ENCODE peak calls at places on chromosomes 4 and X, in seven cellular contexts. One of them, this sample, is unnamed.

GRCh38 chrX:37425370-37425769 is 76.2 kb downstream of the PRRG1 start:
- DNase-seq in activated CD8-positive, alpha-beta memory T cell treated with anti-CD3 and anti-CD28 coated beads, Interleukin-2, amount 50 U/mL, for 4 hours: no peak
- DNase-seq in activated naive CD4-positive, alpha-beta T cell treated with anti-CD3 and anti-CD28 coated beads for 36 hours: no peak
- DNase-seq in Kasumi-1: no peak
- DNase-seq in hypothalamus: no peak
- DNase-seq in NCI-H2171 treated with DMSO at 0.1 percent for 48 hours: no peak
- DNase-seq in stimulated activated CD4-positive, alpha-beta T cell treated with anti-CD3 and anti-CD28 coated beads, Interleukin-12 subunit alpha, Interleukin-12 subunit beta, amount 100 ng/mL, for 4 hours: no peak
- DNase-seq in this sample: peak; percentile 13

GRCh38 chr4:176011523-176011922 is 54.1 kb upstream of the WDR17 start:
- DNase-seq in activated naive CD4-positive, alpha-beta T cell treated with anti-CD3 and anti-CD28 coated beads for 36 hours: no peak
- DNase-seq in NCI-H2171 treated with DMSO at 0.1 percent for 48 hours: no peak
- DNase-seq in stimulated activated CD4-positive, alpha-beta T cell treated with anti-CD3 and anti-CD28 coated beads, Interleukin-12 subunit alpha, Interleukin-12 subunit beta, amount 100 ng/mL, for 4 hours: no peak
- DNase-seq in Kasumi-1: no peak
- DNase-seq in hypothalamus: no peak
- DNase-seq in activated CD8-positive, alpha-beta memory T cell treated with anti-CD3 and anti-CD28 coated beads, Interleukin-2, amount 50 U/mL, for 4 hours: no peak
- DNase-seq in this sample: no peak

GRCh38 chr4:3791910-3792542 is 25.8 kb downstream of the ADRA2C start:
- DNase-seq in Kasumi-1: no peak
- DNase-seq in activated naive CD4-positive, alpha-beta T cell treated with anti-CD3 and anti-CD28 coated beads for 36 hours: peak; percentile 60
- DNase-seq in stimulated activated CD4-positive, alpha-beta T cell treated with anti-CD3 and anti-CD28 coated beads, Interleukin-12 subunit alpha, Interleukin-12 subunit beta, amount 100 ng/mL, for 4 hours: peak; percentile 12
- DNase-seq in activated CD8-positive, alpha-beta memory T cell treated with anti-CD3 and anti-CD28 coated beads, Interleukin-2, amount 50 U/mL, for 4 hours: no peak
- DNase-seq in NCI-H2171 treated with DMSO at 0.1 percent for 48 hours: no peak
- DNase-seq in hypothalamus: no peak
- DNase-seq in this sample: no peak

GRCh38 chrX:13153796-13154195 is 109.4 kb upstream of the FAM9C start:
- DNase-seq in NCI-H2171 treated with DMSO at 0.1 percent for 48 hours: no peak
- DNase-seq in activated naive CD4-positive, alpha-beta T cell treated with anti-CD3 and anti-CD28 coated beads for 36 hours: no peak
- DNase-seq in Kasumi-1: no peak
- DNase-seq in stimulated activated CD4-positive, alpha-beta T cell treated with anti-CD3 and anti-CD28 coated beads, Interleukin-12 subunit alpha, Interleukin-12 subunit beta, amount 100 ng/mL, for 4 hours: no peak
- DNase-seq in activated CD8-positive, alpha-beta memory T cell treated with anti-CD3 and anti-CD28 coated beads, Interleukin-2, amount 50 U/mL, for 4 hours: no peak
- DNase-seq in hypothalamus: no peak
- DNase-seq in this sample: no peak

GRCh38 chr4:126701756-126702155 is 931.0 kb upstream of the INTU start:
- DNase-seq in activated CD8-positive, alpha-beta memory T cell treated with anti-CD3 and anti-CD28 coated beads, Interleukin-2, amount 50 U/mL, for 4 hours: no peak
- DNase-seq in Kasumi-1: no peak
- DNase-seq in stimulated activated CD4-positive, alpha-beta T cell treated with anti-CD3 and anti-CD28 coated beads, Interleukin-12 subunit alpha, Interleukin-12 subunit beta, amount 100 ng/mL, for 4 hours: no peak
- DNase-seq in NCI-H2171 treated with DMSO at 0.1 percent for 48 hours: no peak
- DNase-seq in hypothalamus: no peak
- DNase-seq in activated naive CD4-positive, alpha-beta T cell treated with anti-CD3 and anti-CD28 coated beads for 36 hours: no peak
- DNase-seq in this sample: no peak

GRCh38 chr4:24551492-24552330 is 32.6 kb downstream of the DHX15 start:
- DNase-seq in NCI-H2171 treated with DMSO at 0.1 percent for 48 hours: no peak
- DNase-seq in stimulated activated CD4-positive, alpha-beta T cell treated with anti-CD3 and anti-CD28 coated beads, Interleukin-12 subunit alpha, Interleukin-12 subunit beta, amount 100 ng/mL, for 4 hours: no peak
- DNase-seq in Kasumi-1: peak; percentile 57
- DNase-seq in hypothalamus: no peak
- DNase-seq in activated naive CD4-positive, alpha-beta T cell treated with anti-CD3 and anti-CD28 coated beads for 36 hours: no peak
- DNase-seq in activated CD8-positive, alpha-beta memory T cell treated with anti-CD3 and anti-CD28 coated beads, Interleukin-2, amount 50 U/mL, for 4 hours: no peak
- DNase-seq in this sample: no peak

GRCh38 chr4:139740531-139741041 is 75.0 kb downstream of the MGST2 start:
- DNase-seq in hypothalamus: peak; percentile 9
- DNase-seq in stimulated activated CD4-positive, alpha-beta T cell treated with anti-CD3 and anti-CD28 coated beads, Interleukin-12 subunit alpha, Interleukin-12 subunit beta, amount 100 ng/mL, for 4 hours: no peak
- DNase-seq in Kasumi-1: peak; percentile 95
- DNase-seq in activated naive CD4-positive, alpha-beta T cell treated with anti-CD3 and anti-CD28 coated beads for 36 hours: no peak
- DNase-seq in NCI-H2171 treated with DMSO at 0.1 percent for 48 hours: peak; percentile 78
- DNase-seq in activated CD8-positive, alpha-beta memory T cell treated with anti-CD3 and anti-CD28 coated beads, Interleukin-2, amount 50 U/mL, for 4 hours: no peak
- DNase-seq in this sample: peak; percentile 88

GRCh38 chr4:112173593-112174559 is 28.6 kb downstream of the FAM241A start:
- DNase-seq in hypothalamus: no peak
- DNase-seq in NCI-H2171 treated with DMSO at 0.1 percent for 48 hours: no peak
- DNase-seq in activated naive CD4-positive, alpha-beta T cell treated with anti-CD3 and anti-CD28 coated beads for 36 hours: no peak
- DNase-seq in stimulated activated CD4-positive, alpha-beta T cell treated with anti-CD3 and anti-CD28 coated beads, Interleukin-12 subunit alpha, Interleukin-12 subunit beta, amount 100 ng/mL, for 4 hours: no peak
- DNase-seq in activated CD8-positive, alpha-beta memory T cell treated with anti-CD3 and anti-CD28 coated beads, Interleukin-2, amount 50 U/mL, for 4 hours: no peak
- DNase-seq in Kasumi-1: no peak
- DNase-seq in this sample: peak; percentile 69

GRCh38 chr4:189092596-189092995 is 848.1 kb upstream of the FRG1 start:
- DNase-seq in activated CD8-positive, alpha-beta memory T cell treated with anti-CD3 and anti-CD28 coated beads, Interleukin-2, amount 50 U/mL, for 4 hours: no peak
- DNase-seq in Kasumi-1: peak; percentile 10
- DNase-seq in stimulated activated CD4-positive, alpha-beta T cell treated with anti-CD3 and anti-CD28 coated beads, Interleukin-12 subunit alpha, Interleukin-12 subunit beta, amount 100 ng/mL, for 4 hours: no peak
- DNase-seq in NCI-H2171 treated with DMSO at 0.1 percent for 48 hours: no peak
- DNase-seq in hypothalamus: no peak
- DNase-seq in activated naive CD4-positive, alpha-beta T cell treated with anti-CD3 and anti-CD28 coated beads for 36 hours: no peak
- DNase-seq in this sample: no peak

GRCh38 chr4:151324449-151325319 is 721 bp downstream of the SH3D19 start:
- DNase-seq in Kasumi-1: no peak
- DNase-seq in activated naive CD4-positive, alpha-beta T cell treated with anti-CD3 and anti-CD28 coated beads for 36 hours: peak; percentile 8
- DNase-seq in hypothalamus: peak; percentile 17
- DNase-seq in stimulated activated CD4-positive, alpha-beta T cell treated with anti-CD3 and anti-CD28 coated beads, Interleukin-12 subunit alpha, Interleukin-12 subunit beta, amount 100 ng/mL, for 4 hours: no peak
- DNase-seq in NCI-H2171 treated with DMSO at 0.1 percent for 48 hours: no peak
- DNase-seq in activated CD8-positive, alpha-beta memory T cell treated with anti-CD3 and anti-CD28 coated beads, Interleukin-2, amount 50 U/mL, for 4 hours: no peak
- DNase-seq in this sample: peak; percentile 84

GRCh38 chrX:139560221-139560620 is 29.7 kb downstream of the F9 start:
- DNase-seq in Kasumi-1: no peak
- DNase-seq in activated CD8-positive, alpha-beta memory T cell treated with anti-CD3 and anti-CD28 coated beads, Interleukin-2, amount 50 U/mL, for 4 hours: no peak
- DNase-seq in NCI-H2171 treated with DMSO at 0.1 percent for 48 hours: no peak
- DNase-seq in stimulated activated CD4-positive, alpha-beta T cell treated with anti-CD3 and anti-CD28 coated beads, Interleukin-12 subunit alpha, Interleukin-12 subunit beta, amount 100 ng/mL, for 4 hours: no peak
- DNase-seq in hypothalamus: no peak
- DNase-seq in activated naive CD4-positive, alpha-beta T cell treated with anti-CD3 and anti-CD28 coated beads for 36 hours: no peak
- DNase-seq in this sample: no peak

GRCh38 chr4:32002037-32002747 is 1282.0 kb downstream of the PCDH7 start:
- DNase-seq in hypothalamus: no peak
- DNase-seq in NCI-H2171 treated with DMSO at 0.1 percent for 48 hours: no peak
- DNase-seq in stimulated activated CD4-positive, alpha-beta T cell treated with anti-CD3 and anti-CD28 coated beads, Interleukin-12 subunit alpha, Interleukin-12 subunit beta, amount 100 ng/mL, for 4 hours: no peak
- DNase-seq in activated naive CD4-positive, alpha-beta T cell treated with anti-CD3 and anti-CD28 coated beads for 36 hours: no peak
- DNase-seq in activated CD8-positive, alpha-beta memory T cell treated with anti-CD3 and anti-CD28 coated beads, Interleukin-2, amount 50 U/mL, for 4 hours: no peak
- DNase-seq in Kasumi-1: no peak
- DNase-seq in this sample: no peak

GRCh38 chr4:8191136-8191747 is 7.8 kb upstream of the SH3TC1 start:
- DNase-seq in hypothalamus: peak; percentile 52
- DNase-seq in Kasumi-1: peak; percentile 84
- DNase-seq in stimulated activated CD4-positive, alpha-beta T cell treated with anti-CD3 and anti-CD28 coated beads, Interleukin-12 subunit alpha, Interleukin-12 subunit beta, amount 100 ng/mL, for 4 hours: no peak
- DNase-seq in activated naive CD4-positive, alpha-beta T cell treated with anti-CD3 and anti-CD28 coated beads for 36 hours: no peak
- DNase-seq in activated CD8-positive, alpha-beta memory T cell treated with anti-CD3 and anti-CD28 coated beads, Interleukin-2, amount 50 U/mL, for 4 hours: no peak
- DNase-seq in NCI-H2171 treated with DMSO at 0.1 percent for 48 hours: no peak
- DNase-seq in this sample: peak; percentile 86

GRCh38 chr4:1495416-1496115 is 89.3 kb upstream of the NKX1-1 start:
- DNase-seq in activated naive CD4-positive, alpha-beta T cell treated with anti-CD3 and anti-CD28 coated beads for 36 hours: no peak
- DNase-seq in NCI-H2171 treated with DMSO at 0.1 percent for 48 hours: no peak
- DNase-seq in Kasumi-1: no peak
- DNase-seq in stimulated activated CD4-positive, alpha-beta T cell treated with anti-CD3 and anti-CD28 coated beads, Interleukin-12 subunit alpha, Interleukin-12 subunit beta, amount 100 ng/mL, for 4 hours: no peak
- DNase-seq in hypothalamus: no peak
- DNase-seq in activated CD8-positive, alpha-beta memory T cell treated with anti-CD3 and anti-CD28 coated beads, Interleukin-2, amount 50 U/mL, for 4 hours: peak; percentile 10
- DNase-seq in this sample: no peak

GRCh38 chr4:61374612-61374920 is 174.4 kb downstream of the ADGRL3 start:
- DNase-seq in stimulated activated CD4-positive, alpha-beta T cell treated with anti-CD3 and anti-CD28 coated beads, Interleukin-12 subunit alpha, Interleukin-12 subunit beta, amount 100 ng/mL, for 4 hours: no peak
- DNase-seq in Kasumi-1: no peak
- DNase-seq in activated naive CD4-positive, alpha-beta T cell treated with anti-CD3 and anti-CD28 coated beads for 36 hours: no peak
- DNase-seq in NCI-H2171 treated with DMSO at 0.1 percent for 48 hours: peak; percentile 65
- DNase-seq in activated CD8-positive, alpha-beta memory T cell treated with anti-CD3 and anti-CD28 coated beads, Interleukin-2, amount 50 U/mL, for 4 hours: no peak
- DNase-seq in hypothalamus: no peak
- DNase-seq in this sample: no peak

GRCh38 chr4:169438057-169438480 is 167.3 kb upstream of the SH3RF1 start:
- DNase-seq in stimulated activated CD4-positive, alpha-beta T cell treated with anti-CD3 and anti-CD28 coated beads, Interleukin-12 subunit alpha, Interleukin-12 subunit beta, amount 100 ng/mL, for 4 hours: no peak
- DNase-seq in activated naive CD4-positive, alpha-beta T cell treated with anti-CD3 and anti-CD28 coated beads for 36 hours: no peak
- DNase-seq in activated CD8-positive, alpha-beta memory T cell treated with anti-CD3 and anti-CD28 coated beads, Interleukin-2, amount 50 U/mL, for 4 hours: no peak
- DNase-seq in NCI-H2171 treated with DMSO at 0.1 percent for 48 hours: no peak
- DNase-seq in hypothalamus: no peak
- DNase-seq in Kasumi-1: no peak
- DNase-seq in this sample: no peak

GRCh38 chr4:2044542-2045517 is 14.3 kb upstream of the NAT8L start:
- DNase-seq in hypothalamus: no peak
- DNase-seq in stimulated activated CD4-positive, alpha-beta T cell treated with anti-CD3 and anti-CD28 coated beads, Interleukin-12 subunit alpha, Interleukin-12 subunit beta, amount 100 ng/mL, for 4 hours: no peak
- DNase-seq in activated CD8-positive, alpha-beta memory T cell treated with anti-CD3 and anti-CD28 coated beads, Interleukin-2, amount 50 U/mL, for 4 hours: no peak
- DNase-seq in Kasumi-1: no peak
- DNase-seq in NCI-H2171 treated with DMSO at 0.1 percent for 48 hours: no peak
- DNase-seq in activated naive CD4-positive, alpha-beta T cell treated with anti-CD3 and anti-CD28 coated beads for 36 hours: no peak
- DNase-seq in this sample: no peak

GRCh38 chrX:118497180-118497814 is 1.7 kb downstream of the DOCK11 start:
- DNase-seq in activated naive CD4-positive, alpha-beta T cell treated with anti-CD3 and anti-CD28 coated beads for 36 hours: peak; percentile 52
- DNase-seq in Kasumi-1: no peak
- DNase-seq in activated CD8-positive, alpha-beta memory T cell treated with anti-CD3 and anti-CD28 coated beads, Interleukin-2, amount 50 U/mL, for 4 hours: no peak
- DNase-seq in hypothalamus: no peak
- DNase-seq in stimulated activated CD4-positive, alpha-beta T cell treated with anti-CD3 and anti-CD28 coated beads, Interleukin-12 subunit alpha, Interleukin-12 subunit beta, amount 100 ng/mL, for 4 hours: no peak
- DNase-seq in NCI-H2171 treated with DMSO at 0.1 percent for 48 hours: no peak
- DNase-seq in this sample: no peak

GRCh38 chr4:113446019-113446418 is 315.5 kb downstream of the CAMK2D start:
- DNase-seq in hypothalamus: no peak
- DNase-seq in Kasumi-1: no peak
- DNase-seq in NCI-H2171 treated with DMSO at 0.1 percent for 48 hours: no peak
- DNase-seq in stimulated activated CD4-positive, alpha-beta T cell treated with anti-CD3 and anti-CD28 coated beads, Interleukin-12 subunit alpha, Interleukin-12 subunit beta, amount 100 ng/mL, for 4 hours: peak; percentile 24
- DNase-seq in activated naive CD4-positive, alpha-beta T cell treated with anti-CD3 and anti-CD28 coated beads for 36 hours: no peak
- DNase-seq in activated CD8-positive, alpha-beta memory T cell treated with anti-CD3 and anti-CD28 coated beads, Interleukin-2, amount 50 U/mL, for 4 hours: no peak
- DNase-seq in this sample: no peak

GRCh38 chr4:104382961-104383360 is 111.7 kb downstream of the CXXC4 start:
- DNase-seq in activated CD8-positive, alpha-beta memory T cell treated with anti-CD3 and anti-CD28 coated beads, Interleukin-2, amount 50 U/mL, for 4 hours: no peak
- DNase-seq in stimulated activated CD4-positive, alpha-beta T cell treated with anti-CD3 and anti-CD28 coated beads, Interleukin-12 subunit alpha, Interleukin-12 subunit beta, amount 100 ng/mL, for 4 hours: no peak
- DNase-seq in activated naive CD4-positive, alpha-beta T cell treated with anti-CD3 and anti-CD28 coated beads for 36 hours: no peak
- DNase-seq in Kasumi-1: no peak
- DNase-seq in hypothalamus: no peak
- DNase-seq in NCI-H2171 treated with DMSO at 0.1 percent for 48 hours: no peak
- DNase-seq in this sample: no peak

This sample was measured in gastrocnemius medialis.